ENCODE peak calls at places on chromosome 4, in five cellular contexts. D is fibroblast of the aortic adventitia; G is CD8-positive, alpha-beta T cell; M is mammary epithelial cell; V is left ventricle myocardium inferior. T is an unnamed sample.

GRCh38 chr4:53786632-53787031 is 195.3 kb upstream of the LNX1 start:
- DNase-seq in D (no peak), G (no peak), M (no peak), V (no peak), T (no peak)

GRCh38 chr4:118950224-118950623 is 61.6 kb downstream of the SYNPO2 start:
- DNase-seq in D (no peak), G (no peak), M (no peak), V (no peak), T (no peak)

GRCh38 chr4:122329876-122330595 is 48.8 kb upstream of the ADAD1 start:
- DNase-seq in D (peak), G (no peak), M (peak), V (no peak), T (no peak)

GRCh38 chr4:8592366-8593267 is at the start of gene CPZ:
- DNase-seq in D (peak), G (no peak), M (no peak), V (no peak), T (no peak)

GRCh38 chr4:132180020-132180427 is 969.1 kb upstream of the PCDH10 start:
- DNase-seq in D (peak), G (no peak), M (peak), V (no peak), T (no peak)

GRCh38 chr4:81747242-81747930 is 275.7 kb upstream of the RASGEF1B start:
- DNase-seq in D (no peak), G (no peak), M (no peak), V (no peak), T (no peak)

GRCh38 chr4:124304936-124305335 is 407.6 kb downstream of the ANKRD50 start:
- DNase-seq in D (no peak), G (no peak), M (no peak), V (no peak), T (no peak)

GRCh38 chr4:139873111-139873866 is 207.7 kb downstream of the MGST2 start:
- DNase-seq in D (peak), G (no peak), M (no peak), V (no peak), T (no peak)

GRCh38 chr4:1047106-1047975 is 35.9 kb downstream of the FGFRL1 start:
- DNase-seq in D (peak), G (peak), M (no peak), V (peak), T (no peak)

GRCh38 chr4:150540959-150541360 is 41.0 kb upstream of the MAB21L2 start:
- DNase-seq in D (peak), G (no peak), M (no peak), V (no peak), T (no peak)

GRCh38 chr4:106541253-106541652 is 172.7 kb upstream of the GIMD1 start:
- DNase-seq in D (peak), G (no peak), M (peak), V (no peak), T (no peak)

GRCh38 chr4:119489305-119489704 is 139.3 kb downstream of the PDE5A start:
- DNase-seq in D (no peak), G (no peak), M (no peak), V (no peak), T (no peak)

GRCh38 chr4:137390707-137391106 is 141.6 kb downstream of the PCDH18 start:
- DNase-seq in D (peak), G (no peak), M (no peak), V (no peak), T (no peak)

GRCh38 chr4:123170843-123171242 is 225.8 kb upstream of the SPRY1 start:
- DNase-seq in D (no peak), G (no peak), M (peak), V (no peak), T (no peak)

DNA sequence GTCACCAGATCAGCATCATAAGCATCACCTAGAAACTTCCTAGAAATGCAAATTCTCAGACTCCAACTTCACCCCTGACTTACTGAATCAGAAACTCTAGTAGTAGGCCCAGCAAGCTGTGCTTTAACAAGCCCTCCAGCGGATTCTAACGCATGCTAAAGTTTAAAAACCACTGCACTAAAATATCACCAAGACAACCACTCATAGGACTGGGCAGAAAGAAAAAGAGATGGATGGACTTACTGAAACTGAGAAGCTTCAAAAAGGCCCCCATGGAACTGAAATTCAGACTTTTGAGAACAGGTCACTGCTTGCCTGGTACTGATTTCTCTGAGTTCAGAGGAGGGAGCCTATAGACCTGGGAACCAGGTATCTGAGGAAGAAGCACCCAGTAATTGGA is 40.1 kb downstream of the FAM241A start:
- DNase-seq in D (no peak), G (no peak), M (no peak), V (no peak), T (no peak)
- TF ChIP-seq CTCF in D (no peak), G (no peak), M (no peak), V (no peak), T (no peak)

GRCh38 chr4:173752610-173753009 is 222.6 kb upstream of the HAND2 start:
- DNase-seq in D (peak), G (no peak), M (peak), V (no peak), T (no peak)

GRCh38 chr4:173746424-173746823 is 216.4 kb upstream of the HAND2 start:
- DNase-seq in D (no peak), G (no peak), M (no peak), V (no peak), T (no peak)

GRCh38 chr4:173747537-173748257 is 217.7 kb upstream of the HAND2 start:
- DNase-seq in D (no peak), G (no peak), M (no peak), V (no peak), T (no peak)

GRCh38 chr4:173745765-173746164 is 215.7 kb upstream of the HAND2 start:
- DNase-seq in D (no peak), G (no peak), M (no peak), V (no peak), T (no peak)

GRCh38 chr4:173748353-173748752 is 218.3 kb upstream of the HAND2 start:
- DNase-seq in D (peak), G (no peak), M (no peak), V (no peak), T (no peak)
- TF ChIP-seq CTCF in D (peak), G (no peak), M (no peak), V (peak), T (no peak)

GRCh38 chr4:6541789-6542188 is 33.2 kb upstream of the MAN2B2 start:
- DNase-seq in D (no peak), G (no peak), M (peak), V (no peak), T (no peak)
- TF ChIP-seq CTCF in D (no peak), G (no peak), M (no peak), V (no peak), T (no peak)

GRCh38 chr4:112231779-112232713 is at the start of gene AP1AR:
- DNase-seq in D (peak), G (peak), M (peak), V (peak), T (peak)
- TF ChIP-seq CTCF in D (peak), G (no peak), M (peak), V (peak), T (peak)

DNA sequence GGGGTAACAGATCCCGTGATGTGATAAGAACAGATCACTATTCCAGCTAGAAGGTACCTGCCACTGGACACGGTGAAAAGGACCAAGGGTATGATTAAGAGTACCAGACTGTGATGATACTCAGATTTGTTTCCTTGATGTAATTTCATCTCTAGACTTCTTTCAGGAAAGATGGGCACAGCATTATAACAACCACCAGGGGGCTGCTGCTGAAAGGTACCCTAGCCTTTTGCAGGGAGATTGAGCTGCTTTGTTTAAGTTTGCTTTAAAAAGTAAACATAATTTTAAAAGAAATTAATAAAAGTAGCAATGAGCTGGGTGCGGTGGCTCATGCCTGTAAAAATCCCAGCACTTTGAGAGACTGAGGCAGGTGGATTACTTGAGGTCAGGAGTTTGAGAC is 145.4 kb downstream of the EMCN start:
- DNase-seq in D (no peak), G (no peak), M (no peak), V (no peak), T (no peak)
- TF ChIP-seq CTCF in D (peak), G (no peak), M (peak), V (peak), T (peak)

DNA sequence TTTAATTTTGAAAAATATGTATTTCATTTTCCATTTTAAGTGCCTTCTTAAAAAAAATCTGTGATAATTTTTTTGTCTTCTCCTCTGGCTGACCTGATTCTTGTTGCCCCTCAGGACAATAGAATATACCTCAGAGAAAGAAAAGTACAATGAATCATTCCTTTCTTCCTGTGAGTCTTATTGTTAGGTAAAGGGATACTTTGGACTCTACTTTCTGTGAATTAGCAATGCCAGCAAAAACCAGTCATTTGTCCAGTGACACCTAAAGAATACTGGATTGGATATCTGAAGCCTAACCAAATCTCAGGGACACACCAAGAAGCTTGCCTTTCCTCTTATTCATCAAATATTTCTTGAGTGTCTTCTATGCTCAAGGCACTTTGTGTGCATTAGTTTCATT is 102.1 kb downstream of the AREG start:
- DNase-seq in D (no peak), G (no peak), M (peak), V (no peak), T (no peak)
- TF ChIP-seq CTCF in D (no peak), G (no peak), M (no peak), V (no peak), T (no peak)

DNA sequence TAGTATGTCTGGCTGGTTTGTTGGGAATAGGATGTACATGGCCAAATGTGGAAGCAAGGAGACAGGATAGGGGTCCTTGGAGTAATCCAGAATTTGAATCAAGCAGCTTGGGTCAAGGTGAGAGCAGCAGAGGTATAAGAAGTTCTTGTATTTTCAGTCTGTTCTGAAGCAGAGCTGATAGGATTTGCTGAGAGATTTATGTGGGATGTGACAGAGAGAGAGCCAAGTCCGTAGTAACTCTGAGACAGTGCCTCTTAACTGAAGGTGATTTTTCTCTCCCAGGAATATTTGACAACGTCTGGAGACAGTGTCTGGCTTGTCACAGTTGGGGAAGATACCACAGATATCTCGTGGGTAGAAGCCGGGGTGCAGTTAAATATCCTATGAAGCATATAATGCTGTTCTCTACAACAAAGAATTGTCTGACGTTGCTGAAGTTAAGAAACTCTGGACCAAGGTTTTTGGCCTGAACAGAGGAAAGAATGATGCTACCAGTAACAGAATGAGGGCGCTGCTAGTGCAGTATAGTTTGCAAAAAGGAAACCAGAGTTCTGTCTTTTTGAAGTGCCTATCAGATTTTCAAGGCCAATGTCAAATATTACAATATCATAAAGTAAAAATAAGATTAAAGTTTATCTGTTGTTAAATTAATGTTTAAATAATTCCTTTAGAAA is 184.0 kb downstream of the ARHGAP24 start:
- DNase-seq in D (peak), G (no peak), M (no peak), V (no peak), T (no peak)
- TF ChIP-seq CTCF in D (no peak), G (no peak), M (no peak), V (no peak), T (no peak)

GRCh38 chr4:41532336-41532735 is 5.6 kb upstream of the LIMCH1 start:
- DNase-seq in D (no peak), G (no peak), M (no peak), V (no peak), T (no peak)

GRCh38 chr4:41531561-41532245 is 6.3 kb upstream of the LIMCH1 start:
- DNase-seq in D (no peak), G (no peak), M (no peak), V (no peak), T (no peak)

GRCh38 chr4:41535911-41536361 is 2.0 kb upstream of the LIMCH1 start:
- DNase-seq in D (no peak), G (no peak), M (no peak), V (no peak), T (no peak)

GRCh38 chr4:41532880-41533279 is 5.1 kb upstream of the LIMCH1 start:
- DNase-seq in D (peak), G (no peak), M (no peak), V (no peak), T (no peak)

GRCh38 chr4:41533685-41534084 is 4.3 kb upstream of the LIMCH1 start:
- DNase-seq in D (no peak), G (no peak), M (no peak), V (no peak), T (no peak)
- TF ChIP-seq CTCF in D (no peak), G (no peak), M (no peak), V (no peak), T (no peak)

GRCh38 chr4:79241846-79242245 is 84.0 kb downstream of the NAA11 start:
- DNase-seq in D (peak), G (no peak), M (no peak), V (no peak), T (no peak)
- TF ChIP-seq CTCF in D (peak), G (no peak), M (no peak), V (no peak), T (peak)

GRCh38 chr4:94256833-94257232 is 49.2 kb downstream of the SMARCAD1 start:
- DNase-seq in D (no peak), G (no peak), M (no peak), V (no peak), T (no peak)
- TF ChIP-seq CTCF in D (no peak), G (no peak), M (peak), V (peak), T (peak)

T was measured in progenitor cell of endocrine pancreas.